ENCODE peak calls at places on chromosomes 6 and 20, in eight cellular contexts. Q is type B pancreatic cell, C is nephron progenitor cell, E is lower lobe of right lung, G is GM20000, K is tibial nerve, B is astrocyte of the cerebellum, T is neural crest cell. V is an unnamed sample.

GRCh38 chr6:92589970-92590369 is 829.4 kb downstream of the EPHA7 start:
- DNase-seq in T (no peak), Q (no peak), G (no peak), E (no peak), B (no peak), C (no peak), K (no peak), V (no peak)

GRCh38 chr20:45372241-45372640 is 5.9 kb downstream of the TP53TG5 start:
- DNase-seq in C (no peak), Q (no peak), T (no peak), G (no peak), K (no peak), B (no peak), E (no peak), V (no peak)

GRCh38 chr20:56624786-56625681 is 4.1 kb upstream of the TFAP2C start:
- DNase-seq in G (no peak), K (no peak), E (no peak), C (peak; percentile 28), B (no peak), T (no peak), Q (no peak), V (no peak)

GRCh38 chr20:57693670-57694329 is 16.0 kb downstream of the PMEPA1 start:
- DNase-seq in T (no peak), G (no peak), E (no peak), K (no peak), B (no peak), Q (no peak), C (no peak), V (no peak)

GRCh38 chr6:74578339-74578738 is 627.5 kb downstream of the COL12A1 start:
- DNase-seq in E (no peak), K (no peak), B (peak; percentile 63), T (no peak), Q (no peak), C (no peak), G (no peak), V (no peak)

GRCh38 chr6:10555625-10556309 is 34.6 kb downstream of the GCNT2 start:
- DNase-seq in C (peak; percentile 55), T (peak; percentile 45), K (peak; percentile 10), Q (no peak), G (no peak), E (peak; percentile 65), B (peak; percentile 2), V (no peak)

GRCh38 chr20:59994697-59995122 is 36.5 kb downstream of the CDH26 start:
- DNase-seq in K (no peak), B (no peak), E (peak; percentile 73), C (peak; percentile 30), Q (no peak), G (no peak), T (no peak), V (no peak)

GRCh38 chr6:3405679-3406078 is 51.2 kb downstream of the SLC22A23 start:
- DNase-seq in G (no peak), B (no peak), Q (no peak), C (no peak), E (no peak), K (peak; percentile 41), T (no peak), V (no peak)

GRCh38 chr6:17867880-17868279 is 119.6 kb downstream of the KIF13A start:
- DNase-seq in K (no peak), Q (no peak), G (no peak), C (no peak), B (peak; percentile 41), T (no peak), E (no peak), V (no peak)

GRCh38 chr20:45337367-45338120 is 10.7 kb downstream of the SDC4 start:
- DNase-seq in B (peak; percentile 87), Q (no peak), K (no peak), G (no peak), C (no peak), E (peak; percentile 71), T (no peak), V (no peak)

GRCh38 chr20:63580796-63581461 is 6.9 kb upstream of the HELZ2 start:
- DNase-seq in K (peak; percentile 36), G (peak; percentile 78), E (no peak), T (no peak), B (no peak), C (peak; percentile 37), Q (no peak), V (no peak)

GRCh38 chr6:87705070-87705691 is 3.1 kb upstream of the AKIRIN2 start:
- DNase-seq in K (no peak), T (no peak), C (no peak), E (no peak), G (peak; percentile 70), Q (no peak), B (no peak), V (no peak)

GRCh38 chr6:112563368-112563767 is 216.2 kb downstream of the RFPL4B start:
- DNase-seq in E (no peak), T (no peak), C (peak; percentile 13), G (no peak), Q (no peak), B (peak; percentile 84), K (no peak), V (no peak)

GRCh38 chr6:43729537-43729936 is 40.5 kb upstream of the VEGFA start:
- DNase-seq in E (no peak), G (no peak), K (no peak), T (no peak), C (no peak), Q (no peak), B (no peak), V (no peak)

GRCh38 chr20:10501377-10501776 is 66.3 kb downstream of the SLX4IP start:
- DNase-seq in T (no peak), B (no peak), Q (no peak), C (no peak), K (no peak), G (no peak), E (peak; percentile 65), V (no peak)

GRCh38 chr6:106975699-106976032 is 1.1 kb upstream of the CD24 start:
- DNase-seq in G (no peak), Q (no peak), C (no peak), B (no peak), E (no peak), T (no peak), K (no peak), V (no peak)

GRCh38 chr20:36462440-36463211 is 78.7 kb upstream of the MYL9 start:
- DNase-seq in K (peak; percentile 46), C (peak; percentile 49), B (no peak), T (no peak), E (peak; percentile 71), G (no peak), Q (no peak), V (no peak)

GRCh38 chr6:56497270-56497669 is 145.4 kb downstream of the DST start:
- DNase-seq in C (no peak), Q (no peak), T (no peak), E (no peak), B (no peak), K (no peak), G (no peak), V (no peak)

GRCh38 chr20:13875265-13875811 is 90.5 kb downstream of the NDUFAF5 start:
- DNase-seq in T (no peak), C (no peak), G (no peak), Q (no peak), E (no peak), B (no peak), K (no peak), V (no peak)

GRCh38 chr6:37985355-37985754 is 165.8 kb downstream of the ZFAND3 start:
- DNase-seq in E (no peak), K (no peak), C (no peak), Q (no peak), G (no peak), B (no peak), T (no peak), V (no peak)

GRCh38 chr6:160662842-160663241 is 1.2 kb downstream of the LPA start:
- DNase-seq in E (no peak), T (no peak), Q (no peak), G (no peak), B (no peak), K (no peak), C (no peak), V (no peak)

GRCh38 chr6:160668589-160668988 is 4.5 kb upstream of the LPA start:
- DNase-seq in E (no peak), B (no peak), C (no peak), K (no peak), T (no peak), G (no peak), Q (no peak), V (no peak)

GRCh38 chr6:160667854-160668481 is 3.9 kb upstream of the LPA start:
- DNase-seq in B (no peak), T (peak; percentile 3), E (no peak), K (no peak), G (peak; percentile 63), C (peak; percentile 41), Q (no peak), V (no peak)
- TF ChIP-seq CTCF in B (no peak), T (peak; percentile 63), E (peak; percentile 47), K (no peak), G (peak; percentile 54), C (peak; percentile 45), Q (peak; percentile 68), V (no peak)

GRCh38 chr6:109783245-109783990 is 92.3 kb downstream of the FIG4 start:
- DNase-seq in C (peak; percentile 6), K (no peak), B (no peak), G (no peak), E (no peak), Q (no peak), T (no peak), V (no peak)
- TF ChIP-seq CTCF in C (peak; percentile 36), K (no peak), B (peak; percentile 27), G (no peak), E (peak; percentile 19), Q (peak; percentile 30), T (peak; percentile 25), V (no peak)

DNA sequence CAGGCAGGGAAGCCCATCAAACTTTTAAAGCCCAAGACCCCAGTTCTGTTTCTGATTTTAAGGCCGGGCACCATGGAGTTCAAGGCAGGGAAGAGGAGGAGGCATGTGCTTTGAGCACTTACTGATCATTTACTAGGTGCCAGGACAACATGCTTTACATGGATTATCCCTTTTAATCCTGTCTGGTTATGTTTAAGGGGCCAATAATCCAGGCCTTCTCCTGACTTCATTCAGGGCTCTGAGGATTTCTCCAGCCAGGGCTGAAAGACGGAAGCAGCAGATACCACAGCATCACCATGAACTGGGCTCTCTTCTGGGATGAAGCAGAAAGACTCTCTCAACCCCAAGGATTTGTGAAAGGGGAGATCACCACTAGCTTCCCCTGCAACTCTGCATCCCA is 4.1 kb downstream of the CCND3 start:
- DNase-seq in T (no peak), Q (no peak), C (no peak), E (no peak), G (no peak), K (no peak), B (no peak), V (no peak)
- TF ChIP-seq CTCF in T (no peak), Q (no peak), C (no peak), E (no peak), G (no peak), K (no peak), B (no peak), V (no peak)

DNA sequence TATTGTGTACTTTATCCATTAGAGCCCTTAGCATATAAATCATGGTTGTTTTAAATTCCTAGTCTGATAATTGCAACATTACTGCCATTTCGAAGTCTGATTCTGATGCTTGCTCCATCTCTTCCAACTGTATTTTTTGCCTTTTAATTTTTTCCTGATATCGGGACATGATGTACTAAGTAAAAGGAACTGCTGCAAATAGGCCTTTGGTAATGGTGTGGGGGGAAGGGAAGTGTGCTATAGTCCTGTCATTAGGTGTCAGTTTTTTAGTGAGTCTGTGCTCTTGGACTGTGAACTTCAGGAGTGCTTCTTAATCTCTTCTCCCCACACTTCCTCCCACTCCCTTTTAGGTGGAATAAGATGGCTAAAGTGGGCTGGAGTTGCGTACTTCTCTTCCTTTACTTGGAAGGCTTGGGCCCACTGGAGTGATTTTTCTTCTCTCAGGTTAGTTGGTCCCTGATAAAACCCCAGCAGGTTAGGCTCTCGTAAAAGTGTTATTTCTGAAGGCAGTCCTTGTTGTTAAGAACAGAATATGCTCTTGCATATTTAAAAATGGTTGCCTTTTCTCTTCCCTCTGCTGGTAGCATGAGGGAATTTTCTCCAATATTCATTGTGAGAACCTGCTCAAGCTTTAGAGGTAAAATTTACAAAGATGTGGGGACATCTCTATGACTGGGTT is 18.1 kb downstream of the STXBP5 start:
- DNase-seq in Q (no peak), K (no peak), E (no peak), B (peak; percentile 22), G (no peak), T (no peak), C (no peak), V (no peak)
- TF ChIP-seq CTCF in Q (peak; percentile 72), K (no peak), E (peak; percentile 33), B (peak; percentile 55), G (no peak), T (peak; percentile 69), C (peak; percentile 33), V (no peak)